ENCODE peak calls at places on chromosome 17, in four cellular contexts. One of them, this sample, is unnamed.

GRCh38 chr17:67830440-67830839 is 5.1 kb downstream of the BPTF start:
- DNase-seq in upper lobe of right lung: no peak
- DNase-seq in lung: no peak
- DNase-seq in iPS DF 6.9: no peak
- DNase-seq in this sample: no peak

GRCh38 chr17:2855063-2855600 is 58.9 kb downstream of the RAP1GAP2 start:
- DNase-seq in upper lobe of right lung: no peak
- DNase-seq in lung: no peak
- DNase-seq in iPS DF 6.9: no peak
- DNase-seq in this sample: no peak

GRCh38 chr17:38871247-38871991 is 1.6 kb downstream of the LASP1 start:
- DNase-seq in iPS DF 6.9: no peak
- DNase-seq in lung: peak; percentile 80
- DNase-seq in upper lobe of right lung: peak; percentile 79
- DNase-seq in this sample: peak; percentile 75

GRCh38 chr17:78166416-78166815 is 2.0 kb upstream of the SYNGR2 start:
- DNase-seq in lung: no peak
- DNase-seq in upper lobe of right lung: no peak
- DNase-seq in iPS DF 6.9: no peak
- DNase-seq in this sample: no peak

GRCh38 chr17:39576187-39576586 is 31.5 kb downstream of the NEUROD2 start:
- DNase-seq in upper lobe of right lung: no peak
- DNase-seq in lung: no peak
- DNase-seq in iPS DF 6.9: no peak
- DNase-seq in this sample: no peak

GRCh38 chr17:17783825-17784598 is 52.8 kb downstream of the SREBF1 start:
- DNase-seq in iPS DF 6.9: no peak
- DNase-seq in lung: peak; percentile 54
- DNase-seq in upper lobe of right lung: no peak
- DNase-seq in this sample: peak; percentile 68

GRCh38 chr17:40038882-40039513 is 15.2 kb downstream of the MED24 start:
- DNase-seq in lung: peak; percentile 62
- DNase-seq in upper lobe of right lung: no peak
- DNase-seq in iPS DF 6.9: no peak
- DNase-seq in this sample: peak; percentile 88

GRCh38 chr17:40412880-40413279 is 4.8 kb downstream of the TOP2A start:
- DNase-seq in lung: no peak
- DNase-seq in upper lobe of right lung: no peak
- DNase-seq in iPS DF 6.9: no peak
- DNase-seq in this sample: no peak

GRCh38 chr17:83084621-83085056 is 5.2 kb downstream of the METRNL start:
- DNase-seq in lung: peak; percentile 80
- DNase-seq in iPS DF 6.9: no peak
- DNase-seq in upper lobe of right lung: peak; percentile 93
- DNase-seq in this sample: no peak

GRCh38 chr17:66272699-66273390 is 29.6 kb upstream of the PRKCA start:
- DNase-seq in iPS DF 6.9: no peak
- DNase-seq in lung: no peak
- DNase-seq in upper lobe of right lung: no peak
- DNase-seq in this sample: no peak

GRCh38 chr17:3773966-3774365 is 27.0 kb downstream of the ITGAE start:
- DNase-seq in upper lobe of right lung: no peak
- DNase-seq in iPS DF 6.9: no peak
- DNase-seq in lung: no peak
- DNase-seq in this sample: no peak

GRCh38 chr17:12415031-12415430 is 250.7 kb upstream of the MYOCD start:
- DNase-seq in upper lobe of right lung: no peak
- DNase-seq in lung: no peak
- DNase-seq in iPS DF 6.9: no peak
- DNase-seq in this sample: no peak

GRCh38 chr17:66724581-66725341 is 110.2 kb upstream of the CACNG5 start:
- DNase-seq in lung: no peak
- DNase-seq in iPS DF 6.9: no peak
- DNase-seq in upper lobe of right lung: no peak
- DNase-seq in this sample: no peak

GRCh38 chr17:64146418-64147109 is 16.6 kb upstream of the ERN1 start:
- DNase-seq in lung: peak; percentile 64
- DNase-seq in upper lobe of right lung: peak; percentile 82
- DNase-seq in iPS DF 6.9: no peak
- DNase-seq in this sample: no peak
- H3K4me3 ChIP-seq in lung: peak overlapping the region; percentile 83
- H3K4me3 ChIP-seq in upper lobe of right lung: peak overlapping the region; percentile 93
- H3K4me3 ChIP-seq in iPS DF 6.9: peak overlapping the region; percentile 85
- H3K4me3 ChIP-seq in this sample: peak overlapping the region; percentile 69

DNA sequence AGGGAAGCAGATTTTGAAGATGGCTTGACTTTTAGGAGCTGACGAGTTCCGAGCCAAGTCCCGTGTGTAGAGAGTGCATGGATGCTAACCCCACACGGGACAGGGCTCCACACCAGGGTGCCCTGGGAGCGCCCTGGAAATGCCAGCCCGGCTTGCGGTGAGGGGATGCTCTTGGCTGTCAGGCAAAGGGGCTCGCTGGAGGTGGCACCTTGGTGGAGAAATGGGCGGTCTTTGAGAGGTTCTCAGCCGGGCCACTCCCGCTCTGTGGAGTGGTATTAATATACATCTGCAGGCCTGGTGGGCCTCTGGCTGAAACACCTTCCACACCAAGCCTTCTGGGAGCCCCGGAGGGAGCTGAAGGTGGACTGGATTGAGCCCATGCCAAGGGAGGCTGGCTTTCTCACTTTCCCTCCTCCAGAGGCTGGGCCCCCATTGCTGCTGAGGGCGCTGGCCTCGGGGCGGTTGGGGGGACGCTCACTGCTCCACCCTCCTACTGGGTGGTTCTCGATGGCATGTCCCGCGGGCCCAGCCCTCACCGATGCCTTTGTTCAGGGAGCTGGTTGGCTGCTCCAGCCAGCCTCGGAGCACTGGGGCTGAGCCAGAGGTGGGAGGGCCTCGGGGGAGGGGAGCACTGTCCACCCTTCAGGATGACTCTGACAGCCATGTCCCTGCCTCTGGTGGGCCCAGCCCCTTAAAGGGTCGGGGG is 210.3 kb downstream of the NTN1 start:
- DNase-seq in lung: no peak
- DNase-seq in iPS DF 6.9: no peak
- DNase-seq in upper lobe of right lung: no peak
- DNase-seq in this sample: no peak
- H3K4me1 ChIP-seq in lung: no peaks in the 10 kb centered on the region
- H3K4me1 ChIP-seq in iPS DF 6.9: peaks cover under 1% of the 10 kb centered on the region
- H3K4me1 ChIP-seq in upper lobe of right lung: no peaks in the 10 kb centered on the region
- H3K4me1 ChIP-seq in this sample: peaks cover 7% of the 10 kb centered on the region

DNA sequence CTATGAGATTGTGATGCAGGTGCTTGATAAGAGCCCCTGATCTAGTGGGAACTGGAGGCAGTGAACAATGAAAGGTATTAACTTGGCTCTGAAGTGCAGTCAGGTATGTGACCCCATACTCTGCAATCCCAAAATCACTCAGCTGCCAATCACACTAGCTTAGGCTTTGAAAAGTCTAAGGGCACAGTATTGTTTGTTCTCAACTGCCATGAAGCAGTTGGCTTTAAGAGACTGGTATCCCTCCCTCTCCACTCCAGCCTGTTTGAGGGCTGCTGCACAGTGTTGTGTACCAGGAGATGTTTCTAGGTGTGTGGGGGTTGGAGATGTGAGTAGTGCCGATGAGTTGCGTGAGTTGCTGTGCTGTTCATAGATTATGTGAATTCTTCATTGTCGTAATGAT is 2.4 kb downstream of the YPEL2 start:
- DNase-seq in lung: no peak
- DNase-seq in upper lobe of right lung: no peak
- DNase-seq in iPS DF 6.9: no peak
- DNase-seq in this sample: no peak
- H3K4me3 ChIP-seq in lung: no peak overlapping the region
- H3K4me3 ChIP-seq in upper lobe of right lung: peak overlapping the region; percentile 96
- H3K4me3 ChIP-seq in iPS DF 6.9: no peak overlapping the region
- H3K4me3 ChIP-seq in this sample: no peak overlapping the region

GRCh38 chr17:82022310-82022980 is at the start of gene CENPX:
- DNase-seq in upper lobe of right lung: no peak
- DNase-seq in iPS DF 6.9: no peak
- DNase-seq in lung: no peak
- DNase-seq in this sample: no peak
- H3K4me1 ChIP-seq in upper lobe of right lung: peaks cover 20% of the 10 kb centered on the region
- H3K4me1 ChIP-seq in iPS DF 6.9: peaks cover 1% of the 10 kb centered on the region
- H3K4me1 ChIP-seq in lung: peaks cover 10% of the 10 kb centered on the region
- H3K4me1 ChIP-seq in this sample: peaks cover 20% of the 10 kb centered on the region

GRCh38 chr17:74971842-74972106 is 785 bp downstream of the HID1 start:
- DNase-seq in upper lobe of right lung: no peak
- DNase-seq in iPS DF 6.9: no peak
- DNase-seq in lung: no peak
- DNase-seq in this sample: no peak
- H3K4me3 ChIP-seq in upper lobe of right lung: peak overlapping the region; percentile 65
- H3K4me3 ChIP-seq in iPS DF 6.9: peak overlapping the region; percentile 61
- H3K4me3 ChIP-seq in lung: peak overlapping the region; percentile 71
- H3K4me3 ChIP-seq in this sample: peak overlapping the region; percentile 32

DNA sequence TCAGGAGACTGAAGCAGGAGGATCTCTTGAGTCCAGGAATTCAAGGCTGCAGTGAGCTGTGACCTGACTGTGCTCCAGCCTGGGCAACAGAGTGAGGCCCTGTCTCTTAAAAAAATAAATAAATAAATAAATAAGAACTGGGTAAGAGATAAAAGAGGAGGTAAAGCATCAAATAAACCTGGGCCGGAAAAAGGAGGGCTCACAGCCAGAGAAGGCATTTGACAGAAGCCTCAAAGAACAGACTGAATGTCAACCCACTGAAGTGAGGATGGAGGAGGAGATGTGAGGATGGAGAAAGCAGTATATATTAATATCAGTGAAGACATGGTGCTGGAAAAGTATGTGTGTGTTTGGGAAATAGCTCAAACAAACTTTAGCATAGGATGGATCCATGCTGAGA is 6.1 kb downstream of the NOG start:
- DNase-seq in upper lobe of right lung: no peak
- DNase-seq in lung: no peak
- DNase-seq in iPS DF 6.9: no peak
- DNase-seq in this sample: no peak
- H3K4me1 ChIP-seq in upper lobe of right lung: peaks cover 26% of the 10 kb centered on the region
- H3K4me1 ChIP-seq in lung: peaks cover 8% of the 10 kb centered on the region
- H3K4me1 ChIP-seq in iPS DF 6.9: no peaks in the 10 kb centered on the region
- H3K4me1 ChIP-seq in this sample: peaks cover 20% of the 10 kb centered on the region

GRCh38 chr17:60135951-60136666 is 13.7 kb upstream of the CA4 start:
- DNase-seq in upper lobe of right lung: peak; percentile 17
- DNase-seq in lung: no peak
- DNase-seq in iPS DF 6.9: no peak
- DNase-seq in this sample: no peak
- H3K4me3 ChIP-seq in upper lobe of right lung: no peak overlapping the region
- H3K4me3 ChIP-seq in lung: no peak overlapping the region
- H3K4me3 ChIP-seq in iPS DF 6.9: no peak overlapping the region
- H3K4me3 ChIP-seq in this sample: peak overlapping the region; percentile 60

DNA sequence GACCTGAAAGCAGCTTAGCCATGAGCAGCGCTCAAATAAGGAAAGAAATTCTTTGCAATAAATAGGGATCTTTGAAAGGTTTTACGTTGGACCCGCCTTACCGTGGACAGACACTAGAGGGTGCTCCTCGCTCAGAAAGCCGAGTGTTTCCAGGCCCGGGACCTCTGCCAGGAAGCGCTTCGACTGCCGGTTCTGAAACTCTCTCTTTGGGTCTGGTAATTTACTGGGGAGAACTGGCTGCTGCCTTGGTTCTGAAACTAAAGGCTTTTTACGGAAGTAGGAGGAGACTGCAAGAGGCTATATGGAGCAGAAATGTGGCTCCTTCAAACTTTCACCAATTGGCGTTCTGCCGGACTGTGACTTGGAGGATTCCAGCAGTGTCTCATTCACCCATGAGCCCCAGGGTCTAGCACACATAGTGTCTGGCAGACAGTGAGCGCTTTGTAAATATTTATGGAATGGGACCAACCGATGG is 45.6 kb upstream of the HOXB9 start:
- DNase-seq in iPS DF 6.9: peak; percentile 75
- DNase-seq in upper lobe of right lung: peak; percentile 85
- DNase-seq in lung: peak; percentile 74
- DNase-seq in this sample: peak; percentile 77
- H3K4me1 ChIP-seq in iPS DF 6.9: no peaks in the 10 kb centered on the region
- H3K4me1 ChIP-seq in upper lobe of right lung: peaks cover 11% of the 10 kb centered on the region
- H3K4me1 ChIP-seq in lung: no peaks in the 10 kb centered on the region
- H3K4me1 ChIP-seq in this sample: no peaks in the 10 kb centered on the region

GRCh38 chr17:80151333-80151732 is 4.4 kb upstream of the EIF4A3 start:
- DNase-seq in lung: no peak
- DNase-seq in upper lobe of right lung: no peak
- DNase-seq in iPS DF 6.9: no peak
- DNase-seq in this sample: no peak

GRCh38 chr17:80153004-80153403 is 6.1 kb upstream of the EIF4A3 start:
- DNase-seq in lung: no peak
- DNase-seq in iPS DF 6.9: no peak
- DNase-seq in upper lobe of right lung: no peak
- DNase-seq in this sample: no peak

GRCh38 chr17:80158846-80159245 is 11.0 kb upstream of the CARD14 start:
- DNase-seq in upper lobe of right lung: no peak
- DNase-seq in iPS DF 6.9: no peak
- DNase-seq in lung: no peak
- DNase-seq in this sample: no peak

GRCh38 chr17:80152057-80152831 is 5.3 kb upstream of the EIF4A3 start:
- DNase-seq in lung: no peak
- DNase-seq in iPS DF 6.9: no peak
- DNase-seq in upper lobe of right lung: no peak
- DNase-seq in this sample: no peak

DNA sequence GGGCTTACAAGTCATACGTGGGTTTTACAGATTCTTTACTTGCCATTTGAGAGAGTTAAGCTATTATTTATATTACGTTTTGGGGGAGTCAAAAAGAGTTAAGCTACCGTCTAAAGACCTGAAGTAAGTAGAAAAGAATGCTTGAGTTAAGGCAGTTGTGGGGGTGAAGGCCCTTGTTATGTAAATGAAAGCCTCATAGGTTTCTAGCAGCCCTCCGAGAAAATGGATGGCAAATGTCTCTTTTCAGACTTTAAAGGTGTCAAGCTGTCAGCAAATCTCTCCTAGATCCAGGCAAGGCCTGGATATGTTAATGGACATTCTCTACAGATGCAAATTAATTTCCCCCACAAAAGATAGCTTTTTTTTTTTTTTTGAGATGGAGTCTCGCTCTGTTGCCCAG is 7.2 kb upstream of the EIF4A3 start:
- DNase-seq in lung: no peak
- DNase-seq in upper lobe of right lung: no peak
- DNase-seq in iPS DF 6.9: no peak
- DNase-seq in this sample: no peak
- H3K4me3 ChIP-seq in lung: no peak overlapping the region
- H3K4me3 ChIP-seq in upper lobe of right lung: no peak overlapping the region
- H3K4me3 ChIP-seq in iPS DF 6.9: no peak overlapping the region
- H3K4me3 ChIP-seq in this sample: no peak overlapping the region